ENCODE peak calls at places on chromosomes 3 and 15, in seven cellular contexts. F, V, L, Y, Z, Q and D are unnamed samples.

GRCh38 chr3:122493296-122493695 is 21.4 kb downstream of the KPNA1 start:
- DNase-seq in F (no peak), V (no peak), L (no peak), Y (no peak), Z (no peak), Q (no peak), D (peak; percentile 50)

GRCh38 chr3:129028866-129029265 is 27.8 kb downstream of the EFCC1 start:
- DNase-seq in F (no peak), V (no peak), L (no peak), Y (no peak), Z (no peak), Q (no peak), D (no peak)

GRCh38 chr3:27878012-27878383 is 155.9 kb upstream of the EOMES start:
- DNase-seq in F (no peak), V (no peak), L (no peak), Y (no peak), Z (no peak), Q (no peak), D (no peak)

GRCh38 chr3:192570757-192571156 is 156.6 kb downstream of the FGF12 start:
- DNase-seq in F (no peak), V (no peak), L (no peak), Y (no peak), Z (no peak), Q (peak; percentile 24), D (peak; percentile 51)

GRCh38 chr3:181631901-181632300 is 79.8 kb upstream of the SOX2 start:
- DNase-seq in F (no peak), V (no peak), L (no peak), Y (no peak), Z (no peak), Q (peak; percentile 12), D (no peak)

GRCh38 chr3:108394016-108394415 is 97.7 kb downstream of the HHLA2 start:
- DNase-seq in F (no peak), V (no peak), L (no peak), Y (no peak), Z (no peak), Q (no peak), D (peak; percentile 6)

GRCh38 chr3:128864351-128864811 is 15.0 kb upstream of the ACAD9 start:
- DNase-seq in F (no peak), V (peak; percentile 37), L (no peak), Y (no peak), Z (no peak), Q (no peak), D (peak; percentile 33)

GRCh38 chr3:125634346-125634964 is 39.2 kb upstream of the OSBPL11 start:
- DNase-seq in F (no peak), V (no peak), L (no peak), Y (no peak), Z (no peak), Q (no peak), D (no peak)

GRCh38 chr3:15386352-15386751 is 41.0 kb downstream of the METTL6 start:
- DNase-seq in F (no peak), V (no peak), L (no peak), Y (no peak), Z (no peak), Q (no peak), D (no peak)

GRCh38 chr3:14150491-14151230 is 25.8 kb downstream of the TMEM43 start:
- DNase-seq in F (no peak), V (no peak), L (no peak), Y (no peak), Z (no peak), Q (no peak), D (peak; percentile 58)

GRCh38 chr15:37133619-37134018 is 33.3 kb upstream of the MEIS2 start:
- DNase-seq in F (no peak), V (no peak), L (no peak), Y (no peak), Z (no peak), Q (peak; percentile 59), D (peak; percentile 48)

GRCh38 chr15:68228143-68228970 is 1.2 kb downstream of the CLN6 start:
- DNase-seq in F (no peak), V (no peak), L (no peak), Y (no peak), Z (peak; percentile 46), Q (peak; percentile 9), D (no peak)

GRCh38 chr3:143439785-143440184 is 320.2 kb downstream of the CHST2 start:
- DNase-seq in F (no peak), V (no peak), L (no peak), Y (no peak), Z (no peak), Q (no peak), D (no peak)

GRCh38 chr3:166809520-166809919 is 570.6 kb downstream of the ZBBX start:
- DNase-seq in F (no peak), V (no peak), L (no peak), Y (no peak), Z (no peak), Q (no peak), D (no peak)

GRCh38 chr15:92907880-92908279 is 7.8 kb downstream of the CHD2 start:
- DNase-seq in F (no peak), V (no peak), L (peak; percentile 78), Y (no peak), Z (no peak), Q (peak; percentile 65), D (peak; percentile 97)

GRCh38 chr3:16243706-16244490 is 20.8 kb downstream of the DPH3 start:
- DNase-seq in F (no peak), V (no peak), L (no peak), Y (no peak), Z (no peak), Q (peak; percentile 79), D (peak; percentile 51)

GRCh38 chr3:52428151-52429005 is 16.5 kb downstream of the SEMA3G start:
- DNase-seq in F (peak; percentile 75), V (peak; percentile 77), L (peak; percentile 84), Y (peak; percentile 51), Z (peak; percentile 46), Q (peak; percentile 82), D (peak; percentile 85)

GRCh38 chr3:83002869-83003445 is 1241.5 kb upstream of the GBE1 start:
- DNase-seq in F (peak; percentile 19), V (no peak), L (no peak), Y (no peak), Z (peak; percentile 59), Q (no peak), D (no peak)

GRCh38 chr15:77030042-77030927 is 35.4 kb downstream of the PSTPIP1 start:
- DNase-seq in F (peak; percentile 54), V (peak; percentile 65), L (no peak), Y (no peak), Z (no peak), Q (no peak), D (no peak)

GRCh38 chr3:54122046-54122801 is at the start of gene CACNA2D3:
- DNase-seq in F (peak; percentile 59), V (peak; percentile 67), L (peak; percentile 67), Y (no peak), Z (peak; percentile 65), Q (no peak), D (peak; percentile 41)

GRCh38 chr15:33980159-33980558 is 11.9 kb downstream of the CHRM5 start:
- DNase-seq in F (no peak), V (no peak), L (no peak), Y (no peak), Z (no peak), Q (no peak), D (no peak)

GRCh38 chr15:31256385-31257265 is 70.0 kb upstream of the KLF13 start:
- DNase-seq in F (no peak), V (no peak), L (no peak), Y (no peak), Z (peak; percentile 88), Q (no peak), D (no peak)

GRCh38 chr3:126777366-126777765 is 73.3 kb downstream of the CHCHD6 start:
- DNase-seq in F (no peak), V (no peak), L (no peak), Y (no peak), Z (no peak), Q (no peak), D (no peak)

GRCh38 chr3:156106721-156107373 is 13.5 kb upstream of the KCNAB1 start:
- DNase-seq in F (peak; percentile 55), V (peak; percentile 40), L (no peak), Y (no peak), Z (no peak), Q (no peak), D (no peak)

GRCh38 chr15:99283739-99284138 is 32.5 kb downstream of the LRRC28 start:
- DNase-seq in F (no peak), V (no peak), L (no peak), Y (no peak), Z (no peak), Q (no peak), D (no peak)

GRCh38 chr15:90710436-90710835 is 6.7 kb upstream of the BLM start:
- DNase-seq in F (peak; percentile 59), V (peak; percentile 13), L (no peak), Y (no peak), Z (no peak), Q (no peak), D (peak; percentile 9)

GRCh38 chr15:77440378-77440999 is 19.8 kb downstream of the HMG20A start:
- DNase-seq in F (no peak), V (no peak), L (no peak), Y (no peak), Z (peak; percentile 67), Q (peak; percentile 79), D (peak; percentile 82)

GRCh38 chr3:70716832-70717231 is 404.4 kb upstream of the MDFIC2 start:
- DNase-seq in F (no peak), V (no peak), L (peak; percentile 26), Y (no peak), Z (no peak), Q (peak; percentile 55), D (peak; percentile 67)

GRCh38 chr3:187293514-187293870 is 2.0 kb upstream of the MASP1 start:
- DNase-seq in F (no peak), V (no peak), L (no peak), Y (no peak), Z (no peak), Q (no peak), D (peak; percentile 72)
- H2AFZ ChIP-seq in F (peak overlapping the region; percentile 21), V (no peak overlapping the region), L (no peak overlapping the region), Y (no peak overlapping the region), Z (no peak overlapping the region), Q (no peak overlapping the region), D (peak overlapping the region; percentile 74)

DNA sequence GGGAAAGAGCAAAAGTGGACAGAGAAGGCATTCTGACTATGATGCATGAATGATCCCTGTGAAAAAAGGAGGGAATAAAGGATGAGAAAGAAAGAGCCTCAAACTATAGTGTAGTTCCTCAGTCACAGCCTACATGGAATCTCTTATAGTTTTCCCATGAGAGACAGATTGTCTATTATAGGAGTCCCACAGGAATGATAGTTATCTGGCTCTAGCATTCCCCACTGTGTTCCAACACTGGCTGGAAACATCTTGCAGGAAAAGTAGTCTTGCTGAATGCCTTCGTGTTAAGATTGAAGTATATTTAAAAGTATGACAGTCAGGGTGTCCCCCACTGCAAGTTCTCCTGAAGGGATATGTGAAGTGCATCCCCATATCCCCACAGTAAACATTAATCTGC is 641.5 kb upstream of the NECTIN3 start:
- DNase-seq in F (no peak), V (no peak), L (no peak), Y (no peak), Z (no peak), Q (no peak), D (peak; percentile 14)
- TF ChIP-seq EZH2phosphoT487 in F (no peak), V (no peak), L (no peak), Y (no peak), Z (no peak), Q (no peak), D (no peak)

GRCh38 chr15:41746802-41747201 is 27.5 kb upstream of the MAPKBP1 start:
- DNase-seq in F (no peak), V (no peak), L (no peak), Y (no peak), Z (no peak), Q (peak; percentile 39), D (peak; percentile 64)
- TF ChIP-seq EZH2 in F (no peak), V (no peak), L (no peak), Y (no peak), Z (no peak), Q (no peak), D (no peak)

GRCh38 chr15:50009634-50010033 is 109.4 kb downstream of the ATP8B4 start:
- DNase-seq in F (no peak), V (no peak), L (no peak), Y (no peak), Z (peak; percentile 80), Q (no peak), D (no peak)

GRCh38 chr15:50003786-50004334 is 115.2 kb downstream of the ATP8B4 start:
- DNase-seq in F (peak; percentile 95), V (peak; percentile 94), L (peak; percentile 93), Y (peak; percentile 80), Z (peak; percentile 91), Q (peak; percentile 87), D (peak; percentile 94)
- H2AFZ ChIP-seq in F (peak overlapping the region; percentile 83), V (peak overlapping the region; percentile 91), L (peak overlapping the region; percentile 20), Y (peak overlapping the region; percentile 16), Z (peak overlapping the region; percentile 89), Q (peak overlapping the region; percentile 73), D (peak overlapping the region; percentile 87)